ENCODE peak calls at places on chromosomes 13 and 19, in ten cellular contexts. V is ascending aorta, S is RWPE2, E is tibial artery, D is PC-3, L is stomach, G is AG10803, I is fibroblast of pulmonary artery, H is foreskin fibroblast, A is aorta. X is an unnamed sample.

GRCh38 chr13:43196171-43196611 is 172.8 kb downstream of the DNAJC15 start:
- DNase-seq in D (no peak), G (peak), V (no peak), A (no peak), E (no peak), L (no peak), I (peak), S (no peak), H (no peak), X (no peak)

GRCh38 chr13:98504371-98504963 is 72.4 kb downstream of the STK24 start:
- DNase-seq in L (no peak), I (no peak), A (no peak), H (no peak), S (no peak), D (no peak), G (no peak), E (no peak), V (no peak), X (no peak)

GRCh38 chr19:18919086-18919894 is at the start of the genes COPE and DDX49:
- DNase-seq in H (peak), L (peak), A (peak), S (peak), D (peak), E (peak), V (peak), I (peak), G (peak), X (peak)

GRCh38 chr13:27973956-27974662 is 5.0 kb upstream of the CDX2 start:
- DNase-seq in L (peak), H (no peak), D (no peak), E (no peak), S (no peak), G (no peak), I (no peak), V (peak), A (no peak), X (no peak)

GRCh38 chr13:31037874-31038475 is 105.5 kb downstream of the TEX26 start:
- DNase-seq in I (no peak), S (no peak), G (no peak), E (no peak), V (peak), L (no peak), A (no peak), H (no peak), D (no peak), X (no peak)

GRCh38 chr13:42272115-42272756 is at the start of gene AKAP11:
- DNase-seq in L (peak), I (peak), H (peak), E (peak), A (peak), D (peak), G (peak), S (no peak), V (peak), X (peak)

GRCh38 chr19:3692141-3693029 is 7.9 kb downstream of the PIP5K1C start:
- DNase-seq in E (no peak), G (no peak), A (peak), H (no peak), D (peak), S (no peak), I (no peak), L (no peak), V (no peak), X (no peak)

GRCh38 chr13:102770435-102770834 is 3.2 kb downstream of the TEX30 start:
- DNase-seq in V (no peak), E (no peak), I (peak), D (no peak), L (no peak), H (no peak), G (no peak), S (no peak), A (no peak), X (no peak)

GRCh38 chr19:3325451-3325850 is 40.9 kb upstream of the NFIC start:
- DNase-seq in D (no peak), L (no peak), G (no peak), A (no peak), S (no peak), E (no peak), H (no peak), I (no peak), V (no peak), X (no peak)

GRCh38 chr13:113729329-113730019 is 29.6 kb upstream of the TMEM255B start:
- DNase-seq in D (no peak), S (no peak), G (peak), H (peak), L (no peak), V (no peak), A (no peak), E (no peak), I (no peak), X (peak)

GRCh38 chr19:13154911-13155471 is 4.8 kb downstream of the IER2 start:
- DNase-seq in I (peak), D (peak), A (peak), V (peak), G (peak), S (peak), E (peak), H (no peak), L (peak), X (peak)

GRCh38 chr13:41974262-41974900 is 13.5 kb upstream of the VWA8 start:
- DNase-seq in S (no peak), D (no peak), I (no peak), V (no peak), E (no peak), H (no peak), A (no peak), G (no peak), L (no peak), X (no peak)

GRCh38 chr13:90103099-90103784 is 1244.2 kb upstream of the MIR17HG start:
- DNase-seq in G (no peak), I (no peak), D (no peak), L (no peak), E (no peak), S (no peak), V (no peak), A (no peak), H (no peak), X (peak)

GRCh38 chr13:34933786-34934185 is 8.3 kb upstream of the NBEA start:
- DNase-seq in A (no peak), H (no peak), S (no peak), E (no peak), G (no peak), D (no peak), L (no peak), I (no peak), V (no peak), X (no peak)

GRCh38 chr13:51814825-51815650 is 11.1 kb upstream of the DHRS12 start:
- DNase-seq in I (peak), D (peak), E (peak), S (no peak), H (no peak), V (peak), A (no peak), G (peak), L (peak), X (peak)

GRCh38 chr19:55080915-55081772 is 5.5 kb downstream of the EPS8L1 start:
- DNase-seq in E (no peak), A (peak), G (peak), L (peak), S (peak), V (peak), D (no peak), H (peak), I (peak), X (peak)
- H3K4me3 ChIP-seq in E (peak), A (no peak), G (peak), L (peak), S (peak), V (peak), D (no peak), H (peak), I (peak), X (peak)

DNA sequence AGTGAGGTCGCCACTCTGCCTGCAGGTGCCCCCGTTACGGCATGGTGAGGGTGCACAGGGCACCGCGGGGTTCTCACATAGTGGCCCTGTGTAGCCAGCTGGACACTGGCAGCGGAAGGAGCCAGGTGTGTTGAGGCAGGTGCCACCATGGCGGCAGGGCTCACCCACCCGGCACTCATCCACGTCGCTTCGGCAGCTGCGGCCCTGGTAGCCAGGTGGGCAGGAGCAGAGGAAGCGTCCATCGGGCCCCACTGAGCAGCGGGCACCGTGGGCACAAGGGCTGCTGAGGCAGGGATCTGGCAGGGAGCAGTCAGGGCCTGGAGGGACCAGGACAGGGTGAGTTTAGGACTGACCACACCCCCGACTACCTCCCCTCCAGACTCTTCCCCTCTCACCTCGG is 8.8 kb downstream of the NOTCH3 start:
- DNase-seq in G (no peak), V (no peak), I (no peak), L (no peak), S (no peak), H (no peak), E (no peak), A (no peak), D (no peak), X (no peak)
- H3K4me3 ChIP-seq in G (no peak), V (no peak), I (no peak), L (no peak), S (no peak), H (no peak), E (no peak), A (no peak), D (no peak), X (no peak)

DNA sequence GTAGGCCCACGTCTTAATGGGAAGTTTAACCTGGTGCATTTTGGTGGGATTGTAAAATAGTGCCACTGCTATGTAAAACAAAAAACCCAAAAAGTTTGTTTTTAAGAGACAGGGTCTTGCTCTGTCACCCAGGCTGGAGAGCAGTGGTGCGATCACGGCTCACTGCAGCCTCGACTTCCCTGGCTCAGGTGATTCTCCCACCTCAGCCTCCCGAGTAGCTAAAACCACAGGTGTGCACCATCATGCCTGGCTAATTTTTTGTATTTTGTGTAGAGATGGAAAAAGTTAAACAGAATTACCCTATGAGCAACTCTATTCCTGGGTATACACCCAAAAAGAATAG is 820 bp upstream of the REXO1 start:
- DNase-seq in D (no peak), A (no peak), S (no peak), G (no peak), V (no peak), I (no peak), H (no peak), L (no peak), E (no peak), X (no peak)
- H3K4me3 ChIP-seq in D (no peak), A (no peak), S (no peak), G (no peak), V (no peak), I (no peak), H (no peak), L (no peak), E (no peak), X (no peak)

GRCh38 chr13:87671824-87672603 is 843 bp downstream of the SLITRK5 start:
- DNase-seq in H (no peak), V (no peak), L (no peak), D (no peak), G (no peak), I (no peak), E (no peak), A (peak), S (no peak), X (no peak)

GRCh38 chr13:87674143-87674772 is 3.1 kb downstream of the SLITRK5 start:
- DNase-seq in G (no peak), A (no peak), E (no peak), H (no peak), D (no peak), I (no peak), L (no peak), S (no peak), V (no peak), X (no peak)

GRCh38 chr13:87667686-87668085 is 3.5 kb upstream of the SLITRK5 start:
- DNase-seq in I (no peak), G (no peak), A (no peak), H (no peak), L (no peak), D (peak), E (no peak), V (no peak), S (no peak), X (no peak)

GRCh38 chr13:87669379-87669978 is 1.7 kb upstream of the SLITRK5 start:
- DNase-seq in A (no peak), G (no peak), L (no peak), H (no peak), E (no peak), V (no peak), I (peak), S (no peak), D (peak), X (no peak)

DNA sequence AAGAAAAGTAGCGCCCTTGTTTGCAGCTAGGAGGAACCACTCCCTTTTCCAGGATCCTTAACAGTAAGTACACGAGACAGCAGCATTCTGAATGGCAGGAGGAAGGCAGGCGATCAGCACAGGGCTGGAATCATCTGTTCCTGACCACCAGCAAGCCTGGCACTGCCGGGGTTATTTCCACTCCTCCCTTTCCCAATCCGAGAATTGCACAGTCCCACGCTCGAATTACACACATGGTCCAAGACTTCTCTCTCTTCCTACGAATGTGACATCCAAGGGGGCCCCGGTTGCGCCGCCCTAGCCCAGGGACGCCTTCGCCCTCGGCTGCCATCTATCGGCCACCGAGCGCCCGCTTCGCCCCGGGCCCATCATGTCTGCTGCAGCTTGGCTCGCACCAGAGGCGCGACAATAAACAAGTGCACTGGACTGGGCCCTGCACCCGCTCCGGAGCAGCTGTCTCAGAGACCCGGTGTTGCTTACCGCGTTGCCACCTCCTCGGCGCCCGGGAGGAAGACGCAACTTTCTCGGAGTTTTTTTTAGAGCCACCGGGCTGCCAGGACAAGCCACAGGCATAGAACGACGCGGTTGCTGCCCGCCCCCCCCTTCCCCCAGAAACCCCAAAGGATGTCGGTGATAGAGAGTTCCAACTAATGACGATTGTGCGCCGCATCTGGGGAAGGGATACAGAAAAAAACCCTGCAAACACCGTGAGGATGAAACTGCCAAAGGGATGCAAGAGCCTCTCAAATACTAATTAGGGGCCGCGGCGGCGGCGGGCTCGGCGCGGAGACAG is at the start of gene SLITRK5:
- DNase-seq in S (peak), E (peak), A (peak), L (peak), V (peak), G (peak), I (peak), H (peak), D (peak), X (peak)
- H3K4me3 ChIP-seq in S (peak), E (peak), A (peak), L (peak), V (peak), G (peak), I (peak), H (peak), D (peak), X (peak)

GRCh38 chr19:1411255-1412191 is 4.1 kb downstream of the DAZAP1 start:
- DNase-seq in L (no peak), D (no peak), H (peak), E (peak), A (no peak), G (peak), I (peak), V (no peak), S (no peak), X (peak)

GRCh38 chr19:1409204-1410005 is 2.0 kb downstream of the DAZAP1 start:
- DNase-seq in V (no peak), S (no peak), E (no peak), D (no peak), A (no peak), H (no peak), L (no peak), G (no peak), I (no peak), X (no peak)

GRCh38 chr19:1410789-1411188 is 3.4 kb downstream of the DAZAP1 start:
- DNase-seq in G (no peak), H (no peak), E (no peak), I (no peak), S (no peak), L (no peak), V (no peak), A (no peak), D (no peak), X (no peak)

GRCh38 chr19:1408300-1409203 is 1.2 kb downstream of the DAZAP1 start:
- DNase-seq in S (no peak), L (peak), V (no peak), E (peak), I (peak), A (peak), H (no peak), G (peak), D (peak), X (peak)

GRCh38 chr19:1410136-1410786 is 2.9 kb downstream of the DAZAP1 start:
- DNase-seq in L (no peak), V (no peak), A (no peak), I (peak), G (peak), H (no peak), E (no peak), D (peak), S (no peak), X (peak)
- H3K4me3 ChIP-seq in L (peak), V (no peak), A (no peak), I (peak), G (peak), H (no peak), E (no peak), D (peak), S (no peak), X (peak)

DNA sequence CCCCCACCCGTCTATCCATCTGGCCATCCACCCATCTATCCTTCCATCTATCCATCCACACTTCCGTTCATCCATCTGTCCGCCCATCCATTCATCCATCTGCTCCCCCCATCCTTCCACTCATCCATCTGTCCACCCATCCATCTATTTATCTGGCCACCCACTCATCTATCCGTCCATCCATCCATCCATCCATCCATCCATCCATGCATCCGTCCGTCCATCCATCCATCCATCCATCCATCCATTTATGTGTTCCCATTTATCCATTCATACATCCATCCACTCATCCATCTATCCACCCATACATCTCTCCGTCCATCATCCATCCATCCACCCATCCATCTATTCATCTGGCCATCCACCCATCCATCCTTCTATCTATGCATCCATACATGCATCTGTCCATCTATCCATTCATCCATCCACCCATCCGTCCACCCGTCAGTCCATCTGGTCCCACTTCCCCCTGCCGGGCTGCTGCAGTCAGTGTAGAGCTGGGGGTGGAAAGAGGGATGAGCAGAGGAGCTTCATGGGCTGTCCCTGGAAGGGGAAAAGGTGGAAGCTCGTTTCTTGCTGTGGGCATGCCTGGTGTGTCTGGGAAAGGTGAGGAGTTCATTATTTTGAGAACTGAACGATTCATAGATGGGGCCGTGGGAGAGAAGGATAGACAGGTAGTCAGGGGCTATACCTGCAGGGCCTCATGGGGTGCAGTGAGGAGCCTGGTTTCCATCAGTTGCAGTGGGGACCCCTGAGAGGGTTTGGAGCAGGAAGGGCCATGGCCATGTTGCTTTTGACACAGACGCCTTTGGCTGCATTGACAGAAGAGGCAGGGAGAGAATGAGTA is 842 bp downstream of the HSD11B1L start:
- DNase-seq in S (no peak), E (no peak), V (no peak), G (no peak), A (no peak), L (no peak), D (no peak), H (no peak), I (no peak), X (no peak)
- H3K4me3 ChIP-seq in S (peak), E (peak), V (no peak), G (peak), A (no peak), L (peak), D (peak), H (peak), I (peak), X (peak)

GRCh38 chr13:49499889-49500660 is 4.3 kb downstream of the PHF11 start:
- DNase-seq in A (no peak), G (peak), L (no peak), D (peak), H (peak), V (no peak), S (no peak), I (peak), E (no peak), X (no peak)
- H3K4me3 ChIP-seq in A (no peak), G (peak), L (no peak), D (no peak), H (peak), V (no peak), S (no peak), I (no peak), E (no peak), X (no peak)

GRCh38 chr19:48445606-48446481 is at the start of gene GRWD1:
- DNase-seq in D (peak), L (peak), V (peak), H (peak), S (peak), I (peak), E (peak), G (peak), A (peak), X (peak)

GRCh38 chr19:48445256-48445605 is 552 bp upstream of the GRWD1 start:
- DNase-seq in S (no peak), D (peak), V (peak), E (peak), A (no peak), I (peak), H (peak), L (no peak), G (peak), X (no peak)

GRCh38 chr19:48444129-48444932 is 1.5 kb upstream of the GRWD1 start:
- DNase-seq in E (no peak), A (no peak), L (no peak), H (no peak), G (no peak), D (no peak), I (no peak), V (no peak), S (no peak), X (no peak)

GRCh38 chr19:48443731-48444128 is 2.1 kb upstream of the GRWD1 start:
- DNase-seq in S (no peak), V (no peak), E (no peak), H (no peak), I (no peak), A (no peak), L (no peak), D (no peak), G (no peak), X (no peak)

DNA sequence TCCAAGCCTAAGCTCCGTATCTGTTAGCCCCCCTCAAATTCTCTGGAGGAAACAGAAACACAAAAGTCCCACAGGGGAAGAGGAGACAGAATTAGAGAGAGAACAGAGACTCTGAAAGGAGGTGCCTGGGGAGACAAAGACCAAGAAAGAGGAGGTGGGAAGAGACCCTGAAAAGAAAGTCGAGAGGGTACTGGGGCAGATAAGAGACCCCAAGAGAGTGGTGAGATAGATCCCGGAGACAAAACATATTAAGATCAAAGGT is 919 bp upstream of the GRWD1 start:
- DNase-seq in V (no peak), S (no peak), I (no peak), G (no peak), D (no peak), E (no peak), H (no peak), A (no peak), L (no peak), X (no peak)
- H3K4me3 ChIP-seq in V (peak), S (peak), I (peak), G (peak), D (peak), E (peak), H (peak), A (peak), L (peak), X (peak)

X was measured in heart left ventricle.